ENCODE peak calls at places on chromosome 6, in seven cellular contexts. One of them, this sample, is unnamed.

GRCh38 chr6:9412951-9413559 is 977.7 kb upstream of the SLC35B3 start:
- DNase-seq in trophoblast cell: peak; percentile 19
- DNase-seq in IMR-90: no peak
- DNase-seq in H1: no peak
- DNase-seq in neuronal stem cell: no peak
- DNase-seq in mesenchymal stem cell: no peak
- DNase-seq in mesendoderm: peak; percentile 73
- DNase-seq in this sample: peak; percentile 57

GRCh38 chr6:14353798-14354197 is 236.2 kb downstream of the CD83 start:
- DNase-seq in mesendoderm: no peak
- DNase-seq in IMR-90: no peak
- DNase-seq in trophoblast cell: no peak
- DNase-seq in mesenchymal stem cell: no peak
- DNase-seq in neuronal stem cell: no peak
- DNase-seq in H1: no peak
- DNase-seq in this sample: no peak

GRCh38 chr6:75609639-75610590 is 8.2 kb downstream of the SENP6 start:
- DNase-seq in mesendoderm: peak; percentile 42
- DNase-seq in mesenchymal stem cell: peak; percentile 41
- DNase-seq in IMR-90: peak; percentile 77
- DNase-seq in H1: no peak
- DNase-seq in neuronal stem cell: no peak
- DNase-seq in trophoblast cell: peak; percentile 14
- DNase-seq in this sample: no peak

GRCh38 chr6:109770047-109770446 is 79.0 kb downstream of the FIG4 start:
- DNase-seq in mesendoderm: no peak
- DNase-seq in mesenchymal stem cell: no peak
- DNase-seq in H1: no peak
- DNase-seq in trophoblast cell: no peak
- DNase-seq in neuronal stem cell: no peak
- DNase-seq in IMR-90: no peak
- DNase-seq in this sample: no peak

GRCh38 chr6:169950558-169950957 is 199.1 kb downstream of the ERMARD start:
- DNase-seq in trophoblast cell: no peak
- DNase-seq in IMR-90: no peak
- DNase-seq in neuronal stem cell: no peak
- DNase-seq in mesenchymal stem cell: no peak
- DNase-seq in H1: no peak
- DNase-seq in mesendoderm: no peak
- DNase-seq in this sample: no peak

GRCh38 chr6:97697450-97697849 is 414.4 kb upstream of the MMS22L start:
- DNase-seq in trophoblast cell: peak; percentile 74
- DNase-seq in mesenchymal stem cell: peak; percentile 8
- DNase-seq in neuronal stem cell: no peak
- DNase-seq in H1: no peak
- DNase-seq in IMR-90: peak; percentile 61
- DNase-seq in mesendoderm: peak; percentile 62
- DNase-seq in this sample: no peak

GRCh38 chr6:55659304-55659703 is 80.3 kb upstream of the HMGCLL1 start:
- DNase-seq in IMR-90: no peak
- DNase-seq in H1: no peak
- DNase-seq in neuronal stem cell: no peak
- DNase-seq in mesendoderm: no peak
- DNase-seq in trophoblast cell: no peak
- DNase-seq in mesenchymal stem cell: no peak
- DNase-seq in this sample: no peak

GRCh38 chr6:1610497-1611321 is 994 bp downstream of the FOXC1 start:
- DNase-seq in trophoblast cell: no peak
- DNase-seq in mesendoderm: no peak
- DNase-seq in neuronal stem cell: no peak
- DNase-seq in IMR-90: peak; percentile 29
- DNase-seq in mesenchymal stem cell: no peak
- DNase-seq in H1: no peak
- DNase-seq in this sample: no peak

GRCh38 chr6:44176935-44177509 is 18.4 kb downstream of the CAPN11 start:
- DNase-seq in mesendoderm: no peak
- DNase-seq in IMR-90: no peak
- DNase-seq in mesenchymal stem cell: no peak
- DNase-seq in H1: no peak
- DNase-seq in trophoblast cell: peak; percentile 8
- DNase-seq in neuronal stem cell: no peak
- DNase-seq in this sample: no peak

GRCh38 chr6:148926478-148926877 is 179.6 kb downstream of the UST start:
- DNase-seq in mesendoderm: no peak
- DNase-seq in neuronal stem cell: no peak
- DNase-seq in IMR-90: no peak
- DNase-seq in H1: no peak
- DNase-seq in mesenchymal stem cell: no peak
- DNase-seq in trophoblast cell: no peak
- DNase-seq in this sample: no peak

DNA sequence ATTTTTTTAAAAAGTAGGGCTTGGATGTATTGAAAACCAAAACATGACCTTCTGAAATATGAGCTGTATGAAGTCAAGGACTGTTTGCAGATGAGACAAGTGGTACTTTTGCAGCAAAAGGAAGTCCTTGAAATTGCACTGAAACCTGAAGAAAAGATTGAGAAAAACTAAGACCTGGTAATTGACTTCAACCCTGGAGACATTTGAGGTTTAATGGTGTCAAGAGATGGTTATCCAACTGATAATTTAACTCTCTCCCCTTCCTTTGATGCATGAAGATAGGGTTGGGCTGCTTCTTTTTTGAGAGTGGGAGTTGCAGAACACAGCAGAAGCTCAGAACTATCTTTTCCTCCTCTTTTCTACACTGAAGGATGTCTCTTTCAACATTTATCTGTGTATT is 180.9 kb upstream of the DTNBP1 start:
- DNase-seq in neuronal stem cell: no peak
- DNase-seq in IMR-90: no peak
- DNase-seq in mesenchymal stem cell: no peak
- DNase-seq in H1: no peak
- DNase-seq in mesendoderm: no peak
- DNase-seq in trophoblast cell: no peak
- DNase-seq in this sample: no peak
- H2BK5ac ChIP-seq in neuronal stem cell: no peak overlapping the region
- H2BK5ac ChIP-seq in IMR-90: no peak overlapping the region
- H2BK5ac ChIP-seq in mesenchymal stem cell: no peak overlapping the region
- H2BK5ac ChIP-seq in H1: no peak overlapping the region
- H2BK5ac ChIP-seq in mesendoderm: no peak overlapping the region
- H2BK5ac ChIP-seq in trophoblast cell: no peak overlapping the region
- H2BK5ac ChIP-seq in this sample: no peak overlapping the region

GRCh38 chr6:2798586-2799134 is 33.5 kb downstream of the WRNIP1 start:
- DNase-seq in mesenchymal stem cell: no peak
- DNase-seq in trophoblast cell: no peak
- DNase-seq in IMR-90: no peak
- DNase-seq in H1: no peak
- DNase-seq in neuronal stem cell: no peak
- DNase-seq in mesendoderm: no peak
- DNase-seq in this sample: no peak
- H3K27ac ChIP-seq in mesenchymal stem cell: no peak overlapping the region
- H3K27ac ChIP-seq in trophoblast cell: no peak overlapping the region
- H3K27ac ChIP-seq in IMR-90: no peak overlapping the region
- H3K27ac ChIP-seq in H1: no peak overlapping the region
- H3K27ac ChIP-seq in neuronal stem cell: peak overlapping the region; percentile 44
- H3K27ac ChIP-seq in mesendoderm: no peak overlapping the region
- H3K27ac ChIP-seq in this sample: no peak overlapping the region

GRCh38 chr6:30329331-30329730 is 2.6 kb downstream of the TRIM39 start:
- DNase-seq in neuronal stem cell: no peak
- DNase-seq in mesenchymal stem cell: no peak
- DNase-seq in IMR-90: no peak
- DNase-seq in trophoblast cell: no peak
- DNase-seq in mesendoderm: peak; percentile 50
- DNase-seq in H1: no peak
- DNase-seq in this sample: no peak
- H2BK5ac ChIP-seq in neuronal stem cell: no peak overlapping the region
- H2BK5ac ChIP-seq in mesenchymal stem cell: no peak overlapping the region
- H2BK5ac ChIP-seq in IMR-90: no peak overlapping the region
- H2BK5ac ChIP-seq in trophoblast cell: no peak overlapping the region
- H2BK5ac ChIP-seq in mesendoderm: no peak overlapping the region
- H2BK5ac ChIP-seq in H1: no peak overlapping the region
- H2BK5ac ChIP-seq in this sample: no peak overlapping the region

GRCh38 chr6:41252401-41252800 is 24.3 kb downstream of the TREML4 start:
- DNase-seq in mesenchymal stem cell: no peak
- DNase-seq in neuronal stem cell: no peak
- DNase-seq in IMR-90: no peak
- DNase-seq in mesendoderm: no peak
- DNase-seq in H1: no peak
- DNase-seq in trophoblast cell: no peak
- DNase-seq in this sample: no peak

GRCh38 chr6:41247882-41248707 is 19.9 kb downstream of the TREML4 start:
- DNase-seq in mesendoderm: no peak
- DNase-seq in trophoblast cell: no peak
- DNase-seq in neuronal stem cell: no peak
- DNase-seq in H1: no peak
- DNase-seq in IMR-90: no peak
- DNase-seq in mesenchymal stem cell: no peak
- DNase-seq in this sample: no peak

DNA sequence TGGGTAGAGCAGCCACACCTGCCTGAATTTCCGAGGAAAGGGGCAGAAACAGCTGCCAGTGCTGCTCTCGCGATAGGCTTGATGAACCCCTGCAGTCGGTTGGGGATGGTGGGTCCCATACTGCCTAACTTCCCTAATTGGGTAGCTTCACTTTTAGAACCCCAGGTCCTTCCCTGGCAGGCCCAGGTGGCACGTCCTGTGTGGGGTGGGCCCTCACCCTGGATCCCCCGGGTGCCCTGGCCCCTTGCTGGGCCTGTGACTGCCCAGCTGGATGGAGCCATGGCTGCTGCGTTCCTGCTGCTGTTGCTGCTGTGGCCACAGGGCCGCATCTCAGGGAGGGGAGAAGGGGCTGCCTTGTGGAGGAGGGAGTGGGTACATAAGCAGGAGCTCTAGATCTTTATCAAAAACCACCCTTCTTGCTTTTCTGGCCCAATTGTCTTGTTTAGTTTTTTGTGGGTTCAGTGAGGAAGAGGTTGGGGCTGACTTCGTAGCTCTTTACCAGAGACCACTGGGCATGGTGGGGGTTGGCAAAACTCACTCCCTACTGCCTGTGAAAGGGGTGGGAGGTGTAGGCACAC is 19.2 kb downstream of the TREML4 start:
- DNase-seq in trophoblast cell: no peak
- DNase-seq in neuronal stem cell: no peak
- DNase-seq in H1: no peak
- DNase-seq in mesendoderm: no peak
- DNase-seq in mesenchymal stem cell: no peak
- DNase-seq in IMR-90: no peak
- DNase-seq in this sample: no peak
- H3K27ac ChIP-seq in trophoblast cell: no peak overlapping the region
- H3K27ac ChIP-seq in neuronal stem cell: no peak overlapping the region
- H3K27ac ChIP-seq in H1: no peak overlapping the region
- H3K27ac ChIP-seq in mesendoderm: no peak overlapping the region
- H3K27ac ChIP-seq in mesenchymal stem cell: no peak overlapping the region
- H3K27ac ChIP-seq in IMR-90: no peak overlapping the region
- H3K27ac ChIP-seq in this sample: no peak overlapping the region

DNA sequence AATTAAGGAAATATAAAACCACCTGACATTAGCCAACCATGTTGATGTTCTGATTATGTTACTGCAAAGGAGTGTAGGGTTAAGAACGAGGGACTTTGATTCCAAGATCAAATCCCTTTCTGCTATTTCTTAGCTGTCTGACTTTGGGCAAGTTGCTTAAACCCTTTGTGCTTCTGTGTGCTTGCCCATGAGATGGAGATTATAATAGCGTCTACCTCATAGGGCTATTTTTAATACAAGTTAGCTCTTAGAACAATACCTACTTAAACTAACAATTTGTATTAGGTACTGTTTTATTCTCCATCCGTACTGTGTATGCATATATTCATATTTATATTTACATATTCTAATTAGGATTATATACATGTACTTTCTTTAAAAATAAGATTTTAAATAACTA is 263.8 kb downstream of the ESR1 start:
- DNase-seq in IMR-90: no peak
- DNase-seq in mesendoderm: no peak
- DNase-seq in H1: no peak
- DNase-seq in neuronal stem cell: no peak
- DNase-seq in mesenchymal stem cell: no peak
- DNase-seq in trophoblast cell: no peak
- DNase-seq in this sample: no peak
- H2BK5ac ChIP-seq in IMR-90: no peak overlapping the region
- H2BK5ac ChIP-seq in mesendoderm: no peak overlapping the region
- H2BK5ac ChIP-seq in H1: no peak overlapping the region
- H2BK5ac ChIP-seq in neuronal stem cell: no peak overlapping the region
- H2BK5ac ChIP-seq in mesenchymal stem cell: no peak overlapping the region
- H2BK5ac ChIP-seq in trophoblast cell: no peak overlapping the region
- H2BK5ac ChIP-seq in this sample: no peak overlapping the region

GRCh38 chr6:74065713-74066112 is 369.7 kb downstream of the CD109 start:
- DNase-seq in IMR-90: no peak
- DNase-seq in mesendoderm: no peak
- DNase-seq in H1: no peak
- DNase-seq in neuronal stem cell: no peak
- DNase-seq in mesenchymal stem cell: no peak
- DNase-seq in trophoblast cell: no peak
- DNase-seq in this sample: no peak
- H3K27ac ChIP-seq in IMR-90: no peak overlapping the region
- H3K27ac ChIP-seq in mesendoderm: no peak overlapping the region
- H3K27ac ChIP-seq in H1: no peak overlapping the region
- H3K27ac ChIP-seq in neuronal stem cell: no peak overlapping the region
- H3K27ac ChIP-seq in mesenchymal stem cell: no peak overlapping the region
- H3K27ac ChIP-seq in trophoblast cell: no peak overlapping the region
- H3K27ac ChIP-seq in this sample: no peak overlapping the region

GRCh38 chr6:40160826-40161225 is 226.6 kb upstream of the MOCS1 start:
- DNase-seq in trophoblast cell: no peak
- DNase-seq in neuronal stem cell: no peak
- DNase-seq in IMR-90: no peak
- DNase-seq in H1: no peak
- DNase-seq in mesendoderm: no peak
- DNase-seq in mesenchymal stem cell: no peak
- DNase-seq in this sample: no peak
- H2BK5ac ChIP-seq in trophoblast cell: no peak overlapping the region
- H2BK5ac ChIP-seq in neuronal stem cell: no peak overlapping the region
- H2BK5ac ChIP-seq in IMR-90: no peak overlapping the region
- H2BK5ac ChIP-seq in H1: no peak overlapping the region
- H2BK5ac ChIP-seq in mesendoderm: no peak overlapping the region
- H2BK5ac ChIP-seq in mesenchymal stem cell: no peak overlapping the region
- H2BK5ac ChIP-seq in this sample: no peak overlapping the region

GRCh38 chr6:146905313-146905712 is 298.9 kb upstream of the STXBP5 start:
- DNase-seq in mesenchymal stem cell: peak; percentile 26
- DNase-seq in mesendoderm: peak; percentile 30
- DNase-seq in neuronal stem cell: no peak
- DNase-seq in trophoblast cell: peak; percentile 92
- DNase-seq in H1: no peak
- DNase-seq in IMR-90: peak; percentile 42
- DNase-seq in this sample: no peak
- H3K27ac ChIP-seq in mesenchymal stem cell: no peak overlapping the region
- H3K27ac ChIP-seq in mesendoderm: no peak overlapping the region
- H3K27ac ChIP-seq in neuronal stem cell: no peak overlapping the region
- H3K27ac ChIP-seq in trophoblast cell: no peak overlapping the region
- H3K27ac ChIP-seq in H1: no peak overlapping the region
- H3K27ac ChIP-seq in IMR-90: no peak overlapping the region
- H3K27ac ChIP-seq in this sample: no peak overlapping the region

This sample was measured in H9.